ENCODE peak calls at places on chromosomes 1 and 21, in nine cellular contexts. L is A549, I is transverse colon, H is heart left ventricle, E is body of pancreas, W is IMR-90, V is spleen, C is right lobe of liver, M is prostate gland. Q is an unnamed sample.

GRCh38 chr1:47438321-47439150 is 692 bp downstream of the FOXD2 start:
- DNase-seq in C (no peak), W (no peak), I (peak; percentile 41), H (no peak), L (no peak), E (no peak), M (no peak), V (peak; percentile 83), Q (no peak)

GRCh38 chr1:217272385-217272784 is 358.5 kb downstream of the GPATCH2 start:
- DNase-seq in W (peak; percentile 84), H (no peak), C (no peak), L (no peak), V (no peak), E (no peak), I (no peak), M (no peak), Q (no peak)

GRCh38 chr1:63873751-63874150 is 99.9 kb downstream of the ROR1 start:
- DNase-seq in M (no peak), W (peak; percentile 58), H (no peak), I (no peak), L (no peak), C (no peak), E (no peak), V (no peak), Q (no peak)

GRCh38 chr21:18000961-18001522 is 181.9 kb upstream of the C21orf91 start:
- DNase-seq in M (no peak), V (no peak), L (no peak), W (no peak), C (no peak), E (no peak), I (no peak), H (no peak), Q (no peak)

GRCh38 chr1:16187748-16188401 is 24.6 kb downstream of the ARHGEF19 start:
- DNase-seq in V (peak; percentile 93), C (peak; percentile 75), I (peak; percentile 82), H (peak; percentile 73), E (peak; percentile 72), M (peak; percentile 59), W (peak; percentile 89), L (peak; percentile 78), Q (peak; percentile 86)

GRCh38 chr1:16491056-16491675 is 22.9 kb downstream of the RNU1-1 start:
- DNase-seq in W (no peak), I (no peak), M (no peak), H (no peak), L (no peak), E (no peak), V (no peak), C (no peak), Q (no peak)

GRCh38 chr1:211830055-211830329 is 571 bp downstream of the LPGAT1 start:
- DNase-seq in C (no peak), M (no peak), W (no peak), V (no peak), L (no peak), I (no peak), E (no peak), H (no peak), Q (no peak)

GRCh38 chr1:164886101-164886500 is 327.1 kb downstream of the PBX1 start:
- DNase-seq in H (no peak), V (no peak), C (no peak), E (no peak), I (no peak), M (no peak), L (no peak), W (no peak), Q (no peak)

GRCh38 chr1:22343456-22344426 is 107.9 kb upstream of the ZBTB40 start:
- DNase-seq in W (no peak), H (no peak), V (peak; percentile 56), E (no peak), I (no peak), M (no peak), C (no peak), L (no peak), Q (no peak)

GRCh38 chr1:210246447-210246846 is 13.9 kb downstream of the SERTAD4 start:
- DNase-seq in M (no peak), H (no peak), C (no peak), V (no peak), L (no peak), E (no peak), I (no peak), W (peak; percentile 36), Q (no peak)

GRCh38 chr1:175073054-175073453 is 5.4 kb downstream of the TNN start:
- DNase-seq in E (no peak), W (no peak), L (no peak), I (no peak), C (no peak), H (no peak), V (no peak), M (no peak), Q (peak; percentile 50)

GRCh38 chr1:174818951-174819350 is 180.8 kb upstream of the CACYBP start:
- DNase-seq in W (peak; percentile 41), L (no peak), C (no peak), V (no peak), I (no peak), H (peak; percentile 51), M (peak; percentile 9), E (no peak), Q (no peak)

GRCh38 chr21:28392436-28392835 is 600.2 kb downstream of the LTN1 start:
- DNase-seq in V (no peak), E (no peak), H (no peak), M (no peak), C (no peak), I (no peak), L (no peak), W (peak; percentile 13), Q (no peak)

GRCh38 chr1:61853545-61853944 is 111.3 kb downstream of the PATJ start:
- DNase-seq in I (no peak), M (no peak), H (no peak), W (peak; percentile 22), E (no peak), C (no peak), V (no peak), L (no peak), Q (no peak)

GRCh38 chr1:175514309-175515001 is 228.9 kb downstream of the TNR start:
- DNase-seq in E (no peak), L (no peak), C (no peak), V (no peak), I (no peak), W (no peak), M (no peak), H (peak; percentile 25), Q (no peak)

DNA sequence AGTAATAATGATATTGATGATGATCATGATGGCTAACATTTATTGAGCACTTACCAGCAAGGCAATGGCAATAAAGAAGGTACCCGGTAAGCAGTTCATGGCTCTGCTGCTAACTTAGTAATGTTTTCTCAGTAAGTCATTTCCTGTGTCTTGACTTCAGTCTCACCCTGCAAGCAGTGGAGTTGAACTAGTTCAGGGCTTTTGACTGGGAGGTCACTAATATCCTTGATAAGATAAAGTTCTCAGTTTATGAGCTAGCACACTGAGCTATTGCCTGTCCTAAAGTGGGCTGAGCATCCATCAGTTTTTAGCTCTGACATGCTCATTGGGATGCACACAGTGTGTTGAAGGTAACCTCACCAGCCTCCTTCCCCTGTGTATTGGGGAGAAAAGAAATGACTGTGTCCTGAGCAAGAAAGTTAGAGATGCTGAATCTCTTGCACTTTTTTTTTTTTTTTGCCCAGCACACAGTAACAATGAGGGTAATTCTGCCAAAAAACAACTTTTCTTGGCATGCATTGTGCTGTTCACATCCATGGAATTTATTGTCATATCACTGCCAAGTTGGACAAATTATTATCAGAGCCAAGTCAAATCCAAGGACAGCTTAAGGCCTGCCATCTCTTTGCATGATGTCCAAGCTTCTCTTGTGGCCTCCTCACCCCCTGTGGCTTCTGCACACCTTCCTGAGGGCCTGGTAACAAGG is 55.5 kb upstream of the GADD45A start:
- DNase-seq in V (no peak), E (no peak), M (peak; percentile 44), C (no peak), H (no peak), W (no peak), I (no peak), L (no peak), Q (no peak)
- TF ChIP-seq POLR2A in V (no peak), E (no peak), M (no peak), C (no peak), H (no peak), W (no peak), I (no peak), L (no peak), Q (no peak)

DNA sequence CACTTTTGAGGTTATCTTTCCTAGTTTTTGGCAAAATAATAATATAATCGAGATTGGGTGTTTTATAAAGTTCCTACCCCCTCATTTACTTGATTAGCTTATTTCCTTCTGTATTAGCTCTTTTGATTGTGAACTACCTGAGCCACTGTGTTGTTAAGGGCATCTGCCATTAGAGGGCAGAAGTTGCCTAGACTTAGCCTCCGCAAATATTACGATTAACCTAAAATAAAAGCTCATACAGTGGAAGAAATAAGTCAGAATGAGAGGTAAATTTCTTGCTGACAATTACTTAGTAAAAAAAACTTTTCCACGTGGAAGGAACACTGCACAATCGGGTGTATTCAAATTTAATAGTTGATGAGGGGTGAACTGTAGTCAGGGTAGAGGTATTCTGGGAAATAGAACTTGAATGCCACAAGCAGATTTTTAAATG is 2.3 kb downstream of the H3-3A start:
- DNase-seq in V (no peak), C (no peak), M (peak; percentile 50), L (peak; percentile 65), I (peak; percentile 58), E (peak; percentile 61), H (peak; percentile 41), W (peak; percentile 72), Q (peak; percentile 32)
- TF ChIP-seq CTCF in V (no peak), C (peak; percentile 52), M (peak; percentile 83), L (peak; percentile 47), I (peak; percentile 27), E (peak; percentile 22), H (peak; percentile 61), W (peak; percentile 84), Q (peak; percentile 84)

DNA sequence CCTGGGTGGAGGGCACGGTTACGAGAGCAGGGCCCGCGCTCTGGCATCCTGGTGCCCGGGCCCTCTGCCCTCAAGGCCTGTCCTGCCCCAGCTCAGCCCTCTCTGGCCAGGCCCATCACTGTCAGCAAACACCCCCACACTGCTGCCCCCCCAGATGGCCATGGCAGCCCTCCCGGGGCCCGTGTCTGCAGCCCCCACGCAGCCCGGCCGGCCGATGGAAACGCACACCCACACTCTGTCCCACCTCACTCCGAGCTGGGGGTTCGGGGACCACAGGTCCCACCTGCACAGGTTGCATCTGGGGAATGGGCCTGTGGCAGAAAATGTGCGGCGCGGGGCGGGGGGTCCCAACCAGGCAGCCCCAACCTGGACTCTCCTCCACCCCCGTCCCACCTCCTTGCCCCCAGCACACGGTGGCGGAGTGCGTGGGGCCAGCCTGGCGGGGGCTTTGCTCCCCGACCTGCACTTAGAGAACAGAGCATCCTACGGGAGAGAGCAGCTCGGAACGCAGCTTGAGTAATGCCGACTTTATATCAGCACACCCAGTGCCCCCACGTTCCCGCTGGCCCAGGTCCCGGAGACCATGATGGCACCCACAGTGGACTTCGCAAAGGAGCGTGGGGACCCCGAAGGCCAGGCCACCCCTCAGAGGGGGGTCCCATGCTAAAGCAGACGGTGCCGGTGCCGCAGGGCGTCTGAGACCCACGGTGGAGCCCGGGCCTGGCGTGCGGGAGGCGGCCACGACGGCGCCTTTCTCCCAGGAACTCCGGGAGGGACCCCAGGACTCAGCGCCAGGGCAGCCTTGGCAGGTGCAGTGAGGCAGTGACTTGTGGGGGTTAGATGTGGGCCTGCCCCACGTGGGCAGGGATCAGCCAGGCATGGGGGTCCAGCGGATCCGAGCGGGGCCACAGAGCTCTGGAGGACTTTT is 7.5 kb upstream of the RNF223 start:
- DNase-seq in C (peak; percentile 45), I (peak; percentile 6), M (no peak), W (no peak), L (no peak), V (peak; percentile 68), H (peak; percentile 17), E (peak; percentile 12), Q (no peak)
- TF ChIP-seq POLR2A in C (no peak), I (no peak), M (no peak), W (no peak), L (no peak), V (no peak), H (no peak), E (no peak), Q (no peak)

GRCh38 chr21:36188081-36188681 is 31.6 kb downstream of the DOP1B start:
- DNase-seq in W (no peak), I (peak; percentile 79), C (peak; percentile 90), H (peak; percentile 70), M (peak; percentile 69), L (peak; percentile 22), E (peak; percentile 79), V (peak; percentile 40), Q (no peak)
- TF ChIP-seq CTCF in W (no peak), I (no peak), C (peak; percentile 11), H (peak; percentile 26), M (no peak), L (no peak), E (no peak), V (no peak), Q (no peak)